ENCODE peak calls at places on chromosome 13, in nine cellular contexts. A is sigmoid colon; L is GM12878; Y is upper lobe of right lung; F is stomach; Q is ascending aorta; U is CD4-positive, CD25-positive, alpha-beta regulatory T cell; E is suprapubic skin; I is fibroblast of lung. P is an unnamed sample.

GRCh38 chr13:97889803-97890202 is 63.7 kb upstream of the IPO5 start:
- DNase-seq in E (no peak), F (no peak), I (no peak), Q (no peak), U (no peak), L (no peak), Y (no peak), A (no peak), P (peak; percentile 40)

GRCh38 chr13:59635591-59635990 is 528.1 kb downstream of the DIAPH3 start:
- DNase-seq in F (no peak), Q (no peak), I (no peak), L (no peak), U (no peak), Y (no peak), E (no peak), A (no peak), P (no peak)

GRCh38 chr13:39415403-39415802 is 187.6 kb downstream of the LHFPL6 start:
- DNase-seq in Y (no peak), Q (no peak), U (no peak), E (no peak), A (peak; percentile 77), I (peak; percentile 62), F (no peak), L (no peak), P (peak; percentile 68)

GRCh38 chr13:76711515-76712182 is 174.6 kb downstream of the KCTD12 start:
- DNase-seq in F (no peak), U (no peak), L (no peak), E (no peak), A (peak; percentile 74), I (peak; percentile 93), Y (no peak), Q (no peak), P (peak; percentile 95)

GRCh38 chr13:97583884-97584497 is 150.0 kb downstream of the RAP2A start:
- DNase-seq in A (no peak), Q (no peak), L (no peak), F (no peak), U (no peak), I (no peak), E (no peak), Y (no peak), P (no peak)

GRCh38 chr13:27868639-27869435 is 51.0 kb upstream of the PDX1 start:
- DNase-seq in I (peak; percentile 8), Q (no peak), E (no peak), F (no peak), L (no peak), Y (no peak), A (no peak), U (no peak), P (peak; percentile 52)

GRCh38 chr13:30829145-30829544 is 76.9 kb upstream of the MEDAG start:
- DNase-seq in I (no peak), E (no peak), F (no peak), Y (no peak), Q (no peak), L (no peak), U (no peak), A (no peak), P (peak; percentile 83)

GRCh38 chr13:91101436-91101835 is 246.1 kb upstream of the MIR17HG start:
- DNase-seq in Y (no peak), E (no peak), A (no peak), U (no peak), L (no peak), F (no peak), I (no peak), Q (no peak), P (no peak)

GRCh38 chr13:23941216-23941615 is 43.9 kb upstream of the C1QTNF9B start:
- DNase-seq in F (no peak), E (no peak), Q (no peak), A (no peak), L (no peak), U (no peak), Y (no peak), I (peak; percentile 38), P (no peak)

GRCh38 chr13:99299545-99300341 is 7.5 kb downstream of the GPR183 start:
- DNase-seq in Y (no peak), U (no peak), L (no peak), A (no peak), I (no peak), F (no peak), Q (no peak), E (no peak), P (no peak)

GRCh38 chr13:30607908-30608307 is 9.8 kb upstream of the USPL1 start:
- DNase-seq in I (no peak), F (peak; percentile 34), E (no peak), L (peak; percentile 85), U (peak; percentile 80), Q (no peak), A (no peak), Y (no peak), P (no peak)

GRCh38 chr13:48400820-48401219 is 12.1 kb downstream of the LPAR6 start:
- DNase-seq in F (no peak), A (no peak), I (peak; percentile 69), L (peak; percentile 25), Q (no peak), Y (no peak), E (no peak), U (peak; percentile 28), P (peak; percentile 80)

GRCh38 chr13:29817604-29818378 is 32.6 kb downstream of the UBL3 start:
- DNase-seq in L (peak; percentile 69), F (no peak), I (no peak), U (no peak), Y (no peak), A (no peak), Q (no peak), E (no peak), P (peak; percentile 56)

GRCh38 chr13:100511422-100511821 is 77.2 kb downstream of the GGACT start:
- DNase-seq in L (no peak), A (no peak), Q (no peak), I (no peak), F (no peak), U (no peak), E (no peak), Y (no peak), P (no peak)
- H3K27ac ChIP-seq in L (no peak overlapping the region), A (no peak overlapping the region), Q (no peak overlapping the region), I (no peak overlapping the region), F (no peak overlapping the region), U (no peak overlapping the region), E (no peak overlapping the region), Y (no peak overlapping the region), P (no peak overlapping the region)

DNA sequence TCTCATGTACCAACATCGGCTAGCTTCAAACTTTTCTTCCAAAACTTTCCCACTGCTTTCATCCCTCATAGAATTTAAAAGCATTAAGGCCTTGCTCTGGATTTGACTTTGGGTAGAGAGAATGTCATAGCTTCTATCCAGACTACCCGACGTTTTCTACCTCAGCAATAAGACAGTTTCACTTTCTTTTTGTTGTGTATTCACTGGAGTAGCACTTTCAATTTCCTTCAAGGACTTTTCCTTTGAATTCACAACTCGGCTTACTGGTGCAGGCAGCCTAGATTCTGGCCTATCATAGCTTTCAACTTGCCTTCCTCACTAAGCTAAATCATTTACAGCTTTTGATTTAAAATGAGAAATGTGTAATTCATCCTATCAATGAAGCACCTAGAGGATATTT is 420.4 kb upstream of the GPC6 start:
- DNase-seq in Y (no peak), U (no peak), I (peak; percentile 39), F (no peak), E (no peak), A (no peak), L (no peak), Q (no peak), P (peak; percentile 28)
- H3K4me3 ChIP-seq in Y (peak overlapping the region; percentile 52), U (peak overlapping the region; percentile 61), I (peak overlapping the region; percentile 11), F (peak overlapping the region; percentile 37), E (peak overlapping the region; percentile 23), A (peak overlapping the region; percentile 38), L (no peak overlapping the region), Q (peak overlapping the region; percentile 48), P (peak overlapping the region; percentile 69)

GRCh38 chr13:110811008-110811720 is 97.7 kb downstream of the ING1 start:
- DNase-seq in Y (no peak), F (no peak), A (no peak), U (no peak), L (no peak), Q (no peak), E (no peak), I (no peak), P (no peak)

GRCh38 chr13:110813646-110814624 is 100.4 kb downstream of the ING1 start:
- DNase-seq in Y (peak; percentile 26), I (no peak), E (no peak), Q (no peak), L (no peak), A (no peak), U (no peak), F (no peak), P (no peak)

GRCh38 chr13:110811751-110812110 is 98.2 kb downstream of the ING1 start:
- DNase-seq in Y (no peak), A (no peak), I (no peak), L (no peak), E (no peak), U (no peak), F (no peak), Q (no peak), P (no peak)

GRCh38 chr13:110812869-110813645 is 99.6 kb downstream of the ING1 start:
- DNase-seq in L (no peak), I (no peak), A (no peak), F (no peak), Q (no peak), U (no peak), E (no peak), Y (peak; percentile 42), P (no peak)

DNA sequence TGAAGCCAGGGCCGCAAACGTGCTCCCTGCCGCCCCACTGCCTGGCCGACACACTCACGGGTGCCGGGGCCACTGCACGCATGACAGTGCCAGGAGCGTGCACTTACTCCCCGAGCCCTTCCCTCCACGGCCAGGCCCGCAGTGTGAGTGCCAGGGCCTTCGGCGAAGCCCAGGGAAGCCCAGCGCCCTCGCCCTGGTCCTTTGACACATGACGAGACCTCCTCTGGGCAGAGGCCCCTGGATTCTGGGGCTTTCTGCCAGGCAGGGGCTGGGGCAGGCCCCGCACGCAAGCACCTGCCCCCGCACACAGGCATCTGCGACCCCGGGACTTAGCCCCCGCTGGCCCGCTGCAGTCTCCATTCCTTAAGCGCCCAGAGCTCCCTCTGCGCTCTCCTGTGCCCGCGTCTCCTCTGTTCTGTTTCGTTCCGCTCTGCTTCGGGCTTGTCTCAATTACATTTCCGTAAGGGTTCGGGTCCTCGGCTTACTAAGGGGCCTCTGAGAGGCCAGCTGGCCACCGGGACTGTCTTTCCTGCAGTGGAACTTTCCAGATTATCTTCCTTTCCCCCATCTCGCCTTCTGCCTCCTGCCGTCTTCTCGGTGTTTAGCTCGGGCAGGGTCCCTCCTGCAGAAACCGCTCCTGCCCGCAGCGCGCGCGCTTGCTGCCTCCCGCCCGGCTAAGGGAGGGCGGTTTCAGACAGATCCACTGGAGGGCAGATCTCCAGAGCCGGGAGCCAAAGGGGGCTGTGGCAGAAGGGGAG is 98.8 kb downstream of the ING1 start:
- DNase-seq in Q (no peak), U (no peak), A (no peak), E (no peak), Y (peak; percentile 56), I (peak; percentile 34), F (no peak), L (no peak), P (peak; percentile 49)
- H3K27ac ChIP-seq in Q (no peak overlapping the region), U (no peak overlapping the region), A (no peak overlapping the region), E (no peak overlapping the region), Y (no peak overlapping the region), I (no peak overlapping the region), F (no peak overlapping the region), L (no peak overlapping the region), P (no peak overlapping the region)

DNA sequence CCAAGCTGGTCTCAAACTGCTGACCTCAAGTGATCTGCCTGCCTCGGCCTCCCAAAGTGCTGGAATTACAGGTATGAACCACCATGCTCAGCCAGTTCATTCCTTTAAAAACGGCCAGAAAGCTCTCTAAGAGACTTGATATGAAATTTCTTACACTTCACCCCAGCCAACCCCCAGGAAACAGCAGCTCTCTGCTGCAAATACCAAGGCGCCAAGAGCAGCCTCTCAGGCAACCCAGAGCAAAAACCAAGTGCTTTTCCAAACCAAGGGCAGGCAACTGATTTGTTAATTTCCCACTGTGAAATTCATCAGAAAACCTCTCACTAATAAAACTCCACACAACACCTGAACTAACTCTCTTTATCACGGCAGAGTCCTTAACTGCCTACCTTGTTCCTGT is 44.9 kb downstream of the LATS2 start:
- DNase-seq in A (no peak), E (no peak), I (no peak), U (no peak), Y (no peak), L (no peak), Q (no peak), F (no peak), P (no peak)
- H3K4me3 ChIP-seq in A (no peak overlapping the region), E (no peak overlapping the region), I (no peak overlapping the region), U (no peak overlapping the region), Y (no peak overlapping the region), L (no peak overlapping the region), Q (no peak overlapping the region), F (no peak overlapping the region), P (peak overlapping the region; percentile 15)

P was measured in GM23248.